ENCODE peak calls at places on chromosomes 5 and 9, in ten cellular contexts. D is GM13977; Q is A549; W is neural crest cell; K is CD4-positive, alpha-beta T cell; U is Peyer's patch; G is astrocyte of the spinal cord; T is cardiac fibroblast; N is breast epithelium; B is spleen. X is an unnamed sample.

GRCh38 chr9:120927125-120928014 is 774 bp upstream of the TRAF1 start:
- DNase-seq in D (no peak), Q (no peak), W (no peak), K (no peak), U (no peak), G (no peak), T (no peak), N (no peak), B (no peak), X (no peak)

GRCh38 chr9:132674485-132674884 is 4.2 kb downstream of the GTF3C4 start:
- DNase-seq in D (no peak), Q (no peak), W (no peak), K (no peak), U (no peak), G (no peak), T (no peak), N (no peak), B (no peak), X (no peak)

GRCh38 chr5:174221454-174221853 is 175.9 kb downstream of the NSG2 start:
- DNase-seq in D (no peak), Q (no peak), W (no peak), K (no peak), U (no peak), G (no peak), T (no peak), N (no peak), B (no peak), X (no peak)

GRCh38 chr5:126395198-126395597 is 28.0 kb upstream of the GRAMD2B start:
- DNase-seq in D (no peak), Q (no peak), W (no peak), K (no peak), U (no peak), G (peak), T (peak), N (no peak), B (no peak), X (no peak)

GRCh38 chr5:157596449-157596848 is 20.9 kb upstream of the ADAM19 start:
- DNase-seq in D (no peak), Q (no peak), W (no peak), K (no peak), U (no peak), G (no peak), T (no peak), N (no peak), B (no peak), X (no peak)

GRCh38 chr9:72807765-72808445 is 144.9 kb downstream of the ALDH1A1 start:
- DNase-seq in D (no peak), Q (peak), W (no peak), K (no peak), U (no peak), G (no peak), T (peak), N (no peak), B (no peak), X (no peak)

GRCh38 chr5:14396071-14396470 is 185.5 kb upstream of the OTULINL start:
- DNase-seq in D (no peak), Q (no peak), W (no peak), K (no peak), U (no peak), G (no peak), T (no peak), N (no peak), B (no peak), X (no peak)

GRCh38 chr5:3381206-3381825 is 214.3 kb upstream of the IRX1 start:
- DNase-seq in D (no peak), Q (no peak), W (no peak), K (no peak), U (no peak), G (no peak), T (no peak), N (no peak), B (no peak), X (no peak)

GRCh38 chr5:62354028-62354874 is 48.2 kb downstream of the KIF2A start:
- DNase-seq in D (peak), Q (peak), W (no peak), K (no peak), U (no peak), G (peak), T (peak), N (no peak), B (no peak), X (no peak)

GRCh38 chr9:32551491-32552049 is 557 bp upstream of the SMIM27 start:
- DNase-seq in D (peak), Q (peak), W (peak), K (peak), U (peak), G (no peak), T (peak), N (no peak), B (peak), X (no peak)

GRCh38 chr9:119802621-119803020 is 433.4 kb upstream of the BRINP1 start:
- DNase-seq in D (no peak), Q (no peak), W (no peak), K (no peak), U (no peak), G (no peak), T (no peak), N (no peak), B (no peak), X (no peak)

GRCh38 chr5:67998709-67999251 is 216.8 kb upstream of the PIK3R1 start:
- DNase-seq in D (no peak), Q (peak), W (no peak), K (no peak), U (peak), G (peak), T (peak), N (peak), B (peak), X (no peak)

GRCh38 chr9:15824310-15824709 is 271.5 kb downstream of the CCDC171 start:
- DNase-seq in D (no peak), Q (peak), W (no peak), K (no peak), U (no peak), G (peak), T (peak), N (no peak), B (no peak), X (no peak)
- TF ChIP-seq CTCF in D (no peak), Q (no peak), W (no peak), K (no peak), U (no peak), G (peak), T (no peak), N (no peak), B (no peak), X (peak)

GRCh38 chr5:72459089-72459661 is 48.0 kb downstream of the ZNF366 start:
- DNase-seq in D (peak), Q (no peak), W (no peak), K (no peak), U (no peak), G (no peak), T (peak), N (no peak), B (no peak), X (no peak)
- TF ChIP-seq CTCF in D (no peak), Q (no peak), W (no peak), K (no peak), U (no peak), G (no peak), T (no peak), N (no peak), B (no peak), X (no peak)

GRCh38 chr5:170522211-170523128 is 18.6 kb downstream of the KCNIP1 start:
- DNase-seq in D (no peak), Q (peak), W (no peak), K (no peak), U (no peak), G (peak), T (peak), N (peak), B (no peak), X (no peak)
- TF ChIP-seq CTCF in D (no peak), Q (no peak), W (no peak), K (no peak), U (no peak), G (no peak), T (no peak), N (no peak), B (no peak), X (no peak)

DNA sequence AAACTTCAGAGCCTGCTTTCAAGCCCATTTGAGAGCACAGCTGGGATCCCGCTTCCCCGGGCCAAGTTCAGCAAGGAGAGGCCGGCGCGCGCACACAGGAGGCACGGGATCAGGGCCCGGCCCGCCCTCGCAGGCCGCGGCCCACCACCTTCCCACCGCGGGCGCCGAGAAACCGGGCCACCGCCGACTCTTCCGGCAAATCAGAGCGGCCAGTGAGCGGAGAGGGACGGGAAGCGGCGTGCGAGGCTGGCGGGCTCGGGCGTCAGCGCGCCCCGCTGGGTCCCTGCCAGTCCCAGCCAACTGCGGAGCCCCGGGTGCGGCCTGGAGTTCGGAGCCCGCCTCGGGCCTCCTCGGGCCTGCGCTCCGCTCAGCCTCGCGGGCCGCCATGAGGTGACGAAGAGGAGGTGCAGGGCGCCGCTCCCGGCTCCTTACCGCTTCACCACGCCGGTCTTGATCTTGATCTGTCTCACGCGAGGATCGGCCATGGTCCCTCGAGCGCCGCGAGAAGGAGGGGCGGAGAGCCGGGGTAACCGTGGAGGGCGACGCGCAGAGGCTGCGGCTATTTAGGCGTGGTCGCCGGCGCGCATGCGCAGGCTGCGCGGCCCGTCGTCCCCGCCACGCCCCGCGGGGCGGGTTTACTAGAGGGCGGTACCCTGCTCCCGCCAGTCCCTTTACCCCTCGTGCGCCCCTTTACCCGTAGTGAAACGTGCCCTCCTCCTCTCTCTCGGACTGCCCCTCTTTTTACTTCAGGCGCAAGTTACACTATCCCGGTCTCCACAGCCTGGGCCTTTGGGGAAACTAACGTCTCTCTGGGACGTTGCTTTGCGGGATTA is at the start of gene TBCA:
- DNase-seq in D (peak), Q (peak), W (peak), K (peak), U (peak), G (peak), T (peak), N (peak), B (peak), X (peak)
- TF ChIP-seq CTCF in D (peak), Q (no peak), W (peak), K (peak), U (peak), G (no peak), T (no peak), N (peak), B (peak), X (no peak)

GRCh38 chr9:116163293-116164055 is 9.9 kb downstream of the PAPPA start:
- DNase-seq in D (no peak), Q (no peak), W (no peak), K (no peak), U (no peak), G (no peak), T (no peak), N (no peak), B (no peak), X (no peak)
- TF ChIP-seq CTCF in D (peak), Q (peak), W (peak), K (no peak), U (peak), G (peak), T (peak), N (peak), B (no peak), X (peak)

DNA sequence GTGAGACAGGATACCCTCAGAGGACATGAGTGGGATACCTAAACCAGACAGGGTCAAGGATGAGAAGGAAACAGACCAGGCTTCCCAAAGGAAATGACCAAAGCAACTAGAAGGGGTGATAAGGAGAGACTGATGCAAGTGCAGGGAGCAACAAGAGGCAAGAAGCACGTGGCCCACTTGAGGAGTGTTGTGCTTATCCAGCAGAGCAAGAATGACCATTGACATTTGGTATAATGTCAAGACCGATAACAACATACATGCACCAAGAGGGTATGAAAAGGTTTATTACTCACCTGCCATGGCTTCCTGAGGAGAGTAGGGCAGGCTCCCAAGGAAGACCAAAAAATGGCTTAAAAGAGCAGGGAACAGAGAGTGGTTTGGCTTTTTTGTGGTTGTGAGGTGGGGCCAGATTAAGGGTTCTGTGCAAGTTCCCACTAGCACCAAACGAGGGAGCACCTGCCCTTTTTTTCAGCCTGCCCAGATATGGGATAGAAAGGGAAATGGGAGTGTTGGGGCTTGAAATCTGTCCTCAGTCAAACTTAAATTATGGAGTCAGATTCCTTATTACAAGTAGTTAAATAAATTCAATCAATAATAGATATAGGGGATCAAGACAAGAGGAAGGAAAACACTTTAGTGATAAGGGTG is 513.6 kb downstream of the RASEF start:
- DNase-seq in D (no peak), Q (no peak), W (no peak), K (no peak), U (no peak), G (no peak), T (no peak), N (no peak), B (no peak), X (no peak)
- TF ChIP-seq CTCF in D (no peak), Q (no peak), W (no peak), K (no peak), U (no peak), G (peak), T (no peak), N (no peak), B (no peak), X (peak)

GRCh38 chr9:135817951-135818717 is 89.2 kb downstream of the CAMSAP1 start:
- DNase-seq in D (no peak), Q (no peak), W (no peak), K (no peak), U (no peak), G (no peak), T (no peak), N (peak), B (peak), X (no peak)

GRCh38 chr9:135818718-135819475 is 88.4 kb downstream of the CAMSAP1 start:
- DNase-seq in D (no peak), Q (no peak), W (no peak), K (no peak), U (no peak), G (no peak), T (no peak), N (peak), B (no peak), X (no peak)

GRCh38 chr9:135821116-135821515 is 86.2 kb downstream of the CAMSAP1 start:
- DNase-seq in D (no peak), Q (no peak), W (no peak), K (no peak), U (no peak), G (no peak), T (no peak), N (no peak), B (no peak), X (no peak)

GRCh38 chr9:135820661-135821060 is 86.7 kb downstream of the CAMSAP1 start:
- DNase-seq in D (no peak), Q (no peak), W (no peak), K (no peak), U (peak), G (no peak), T (no peak), N (peak), B (no peak), X (no peak)

GRCh38 chr9:135819905-135820304 is 87.4 kb downstream of the CAMSAP1 start:
- DNase-seq in D (no peak), Q (no peak), W (no peak), K (no peak), U (no peak), G (no peak), T (no peak), N (peak), B (no peak), X (no peak)
- TF ChIP-seq CTCF in D (peak), Q (no peak), W (peak), K (no peak), U (no peak), G (no peak), T (peak), N (no peak), B (no peak), X (no peak)

DNA sequence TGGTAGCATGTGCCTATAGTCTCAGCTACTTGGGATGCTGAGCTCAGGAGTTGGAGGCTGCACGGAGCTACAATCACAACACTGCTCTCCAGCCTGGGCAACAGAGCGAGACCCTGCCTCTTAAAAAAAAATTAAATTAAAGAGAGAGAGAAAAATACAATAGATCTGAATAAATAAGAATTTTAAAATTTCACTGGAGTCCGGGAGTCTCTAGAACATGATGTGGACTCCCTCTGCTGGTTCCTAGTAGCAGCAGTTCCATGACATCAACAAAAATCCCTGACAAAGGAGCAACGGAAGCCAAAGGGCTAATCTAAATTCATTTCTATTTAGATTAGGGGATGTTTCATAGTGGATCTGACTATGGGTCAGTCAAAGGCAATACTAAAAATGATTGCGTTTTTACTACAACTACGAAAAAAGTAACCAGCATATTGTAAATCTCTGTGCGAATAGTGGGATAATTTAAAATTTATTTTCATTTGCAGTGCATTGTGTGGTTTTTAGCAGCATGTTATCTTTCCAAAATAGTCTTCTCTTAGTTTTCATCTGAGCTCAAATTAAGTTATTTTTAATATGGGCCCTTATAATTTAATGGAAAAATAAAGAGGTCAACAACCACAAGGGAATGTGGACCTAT is 6.7 kb downstream of the INIP start:
- DNase-seq in D (no peak), Q (peak), W (no peak), K (no peak), U (no peak), G (peak), T (peak), N (no peak), B (no peak), X (no peak)
- TF ChIP-seq CTCF in D (peak), Q (peak), W (peak), K (no peak), U (peak), G (peak), T (peak), N (no peak), B (no peak), X (peak)

DNA sequence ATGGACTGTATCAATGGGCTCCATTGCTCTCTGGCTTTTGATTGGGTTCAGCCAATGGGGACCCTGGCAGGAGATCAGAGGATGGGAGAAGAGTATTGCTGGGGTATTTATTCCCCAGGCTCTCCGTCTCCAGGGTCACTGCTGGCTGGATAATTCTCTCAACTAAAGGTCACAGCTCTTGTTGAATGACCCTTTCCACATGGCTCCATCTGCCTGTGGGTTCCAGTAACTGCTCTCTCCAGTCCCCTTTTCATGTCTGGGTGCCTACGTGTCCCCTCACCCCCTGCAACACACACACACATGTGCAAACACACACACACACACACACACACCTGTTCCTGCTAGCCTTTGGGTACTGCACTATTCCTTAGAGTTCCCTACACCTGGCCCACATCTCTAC is 53.9 kb upstream of the RIC1 start:
- DNase-seq in D (no peak), Q (no peak), W (no peak), K (no peak), U (no peak), G (no peak), T (no peak), N (no peak), B (no peak), X (no peak)
- TF ChIP-seq CTCF in D (peak), Q (no peak), W (no peak), K (no peak), U (no peak), G (no peak), T (no peak), N (no peak), B (no peak), X (no peak)